ENCODE peak calls at places on chromosomes 7 and 10, in five cellular contexts. C, U, M, A and I are unnamed samples.

GRCh38 chr10:110413903-110414562 is 83.7 kb upstream of the DUSP5 start:
- DNase-seq in C (no peak), U (no peak), M (no peak), A (no peak), I (no peak)

GRCh38 chr7:108178393-108178792 is 48.2 kb upstream of the LAMB4 start:
- DNase-seq in C (no peak), U (no peak), M (no peak), A (no peak), I (no peak)

GRCh38 chr7:43785425-43785824 is 26.9 kb downstream of the BLVRA start:
- DNase-seq in C (peak), U (peak), M (no peak), A (no peak), I (no peak)

GRCh38 chr7:55439627-55440026 is 74.5 kb downstream of the LANCL2 start:
- DNase-seq in C (no peak), U (peak), M (no peak), A (no peak), I (no peak)

GRCh38 chr10:97328646-97329453 is 5.7 kb downstream of the FRAT2 start:
- DNase-seq in C (peak), U (no peak), M (no peak), A (peak), I (no peak)

GRCh38 chr7:106425017-106425719 is 140.4 kb upstream of the NAMPT start:
- DNase-seq in C (peak), U (peak), M (peak), A (peak), I (no peak)

GRCh38 chr10:79552143-79552542 is 8.1 kb downstream of the SFTPA2 start:
- DNase-seq in C (no peak), U (no peak), M (no peak), A (no peak), I (no peak)

GRCh38 chr7:92778972-92779371 is 57.4 kb downstream of the CDK6 start:
- DNase-seq in C (no peak), U (no peak), M (no peak), A (no peak), I (no peak)

GRCh38 chr10:121618906-121619305 is 20.7 kb upstream of the FGFR2 start:
- DNase-seq in C (no peak), U (no peak), M (no peak), A (no peak), I (no peak)

GRCh38 chr7:121449304-121449703 is 53.2 kb upstream of the FAM3C start:
- DNase-seq in C (peak), U (peak), M (no peak), A (no peak), I (no peak)

GRCh38 chr7:1934756-1935155 is 264.7 kb downstream of the ELFN1 start:
- DNase-seq in C (no peak), U (no peak), M (no peak), A (no peak), I (no peak)

GRCh38 chr7:1936006-1936310 is 265.9 kb downstream of the ELFN1 start:
- DNase-seq in C (no peak), U (no peak), M (no peak), A (no peak), I (no peak)

GRCh38 chr7:1933066-1933835 is 263.2 kb downstream of the ELFN1 start:
- DNase-seq in C (no peak), U (no peak), M (no peak), A (no peak), I (no peak)

GRCh38 chr7:1935176-1936005 is 265.3 kb downstream of the ELFN1 start:
- DNase-seq in C (no peak), U (no peak), M (no peak), A (no peak), I (no peak)

GRCh38 chr7:1934017-1934416 is 263.9 kb downstream of the ELFN1 start:
- DNase-seq in C (no peak), U (no peak), M (no peak), A (no peak), I (no peak)
- TF ChIP-seq CTCF in C (no peak), U (no peak), M (no peak), A (no peak), I (no peak)

GRCh38 chr10:34960983-34961382 is 129.2 kb downstream of the CUL2 start:
- DNase-seq in C (no peak), U (peak), M (no peak), A (no peak), I (no peak)
- TF ChIP-seq CTCF in C (peak), U (peak), M (no peak), A (no peak), I (no peak)

GRCh38 chr10:100498059-100498458 is 21.6 kb downstream of the SEC31B start:
- DNase-seq in C (no peak), U (no peak), M (no peak), A (no peak), I (no peak)
- TF ChIP-seq CTCF in C (no peak), U (no peak), M (no peak), A (no peak), I (no peak)

GRCh38 chr7:139619367-139619657 is 95.8 kb downstream of the CLEC2L start:
- DNase-seq in C (no peak), U (peak), M (no peak), A (no peak), I (no peak)

GRCh38 chr7:139623518-139623917 is 100.0 kb downstream of the CLEC2L start:
- DNase-seq in C (no peak), U (no peak), M (no peak), A (no peak), I (no peak)

GRCh38 chr7:139618482-139619366 is 95.2 kb downstream of the CLEC2L start:
- DNase-seq in C (peak), U (peak), M (no peak), A (peak), I (peak)

GRCh38 chr7:139617074-139617473 is 93.6 kb downstream of the CLEC2L start:
- DNase-seq in C (no peak), U (no peak), M (no peak), A (no peak), I (no peak)

GRCh38 chr7:139620676-139621344 is 97.3 kb downstream of the CLEC2L start:
- DNase-seq in C (peak), U (peak), M (no peak), A (peak), I (peak)
- TF ChIP-seq CTCF in C (peak), U (peak), M (no peak), A (peak), I (peak)

GRCh38 chr10:124679401-124679800 is 64.8 kb downstream of the FAM53B start:
- DNase-seq in C (no peak), U (no peak), M (no peak), A (no peak), I (no peak)
- TF ChIP-seq CTCF in C (no peak), U (no peak), M (no peak), A (no peak), I (no peak)

DNA sequence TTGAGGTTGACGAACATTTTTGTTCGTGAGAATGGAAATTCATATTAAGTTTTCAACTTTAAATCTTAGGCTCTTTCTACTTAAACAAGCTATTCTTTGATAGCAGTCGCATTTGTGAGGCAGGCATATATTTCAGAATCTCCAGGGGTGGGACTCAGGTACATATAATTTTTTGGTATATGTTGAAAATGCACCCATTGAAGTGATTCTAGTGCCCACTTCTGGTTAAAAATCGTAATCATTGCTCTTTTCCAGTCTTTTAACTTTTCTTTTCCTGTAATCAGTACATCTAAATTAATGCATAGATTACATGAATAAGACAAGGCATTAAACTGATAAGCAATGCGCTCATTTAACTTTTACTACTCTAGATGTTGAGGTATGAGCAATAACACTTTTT is 67.8 kb downstream of the ZNRF2 start:
- DNase-seq in C (no peak), U (peak), M (no peak), A (no peak), I (no peak)
- TF ChIP-seq CTCF in C (no peak), U (peak), M (no peak), A (peak), I (no peak)